ENCODE peak calls at places on chromosomes 16 and 17, in eight cellular contexts. One of them, this sample, is unnamed. For H4K20me1, the result is how much of the 10 kb centered on the place peaks cover.

GRCh38 chr17:29127840-29128239 is 52.4 kb downstream of the MYO18A start:
- DNase-seq in GM23338: no peak
- DNase-seq in HepG2: no peak
- DNase-seq in H1: no peak
- DNase-seq in K562: no peak
- DNase-seq in SK-N-SH: no peak
- DNase-seq in GM12878: no peak
- DNase-seq in endothelial cell of umbilical vein: no peak
- DNase-seq in this sample: no peak

GRCh38 chr16:81522141-81522701 is 77.6 kb downstream of the CMIP start:
- DNase-seq in GM23338: peak
- DNase-seq in HepG2: no peak
- DNase-seq in H1: peak
- DNase-seq in K562: peak
- DNase-seq in SK-N-SH: peak
- DNase-seq in GM12878: no peak
- DNase-seq in endothelial cell of umbilical vein: no peak
- DNase-seq in this sample: peak

GRCh38 chr17:58809564-58809936 is 53.9 kb downstream of the PPM1E start:
- DNase-seq in GM23338: no peak
- DNase-seq in HepG2: no peak
- DNase-seq in H1: no peak
- DNase-seq in K562: no peak
- DNase-seq in SK-N-SH: no peak
- DNase-seq in GM12878: no peak
- DNase-seq in endothelial cell of umbilical vein: no peak
- DNase-seq in this sample: no peak

GRCh38 chr16:17404903-17405691 is 65.7 kb downstream of the XYLT1 start:
- DNase-seq in GM23338: no peak
- DNase-seq in HepG2: no peak
- DNase-seq in H1: no peak
- DNase-seq in K562: no peak
- DNase-seq in SK-N-SH: peak
- DNase-seq in GM12878: no peak
- DNase-seq in endothelial cell of umbilical vein: no peak
- DNase-seq in this sample: no peak

GRCh38 chr16:2043980-2044451 is 3.6 kb downstream of the NTHL1 start:
- DNase-seq in GM23338: no peak
- DNase-seq in HepG2: no peak
- DNase-seq in H1: no peak
- DNase-seq in K562: no peak
- DNase-seq in SK-N-SH: no peak
- DNase-seq in GM12878: no peak
- DNase-seq in endothelial cell of umbilical vein: peak
- DNase-seq in this sample: no peak

GRCh38 chr16:74651841-74652240 is 14.8 kb downstream of the RFWD3 start:
- DNase-seq in GM23338: no peak
- DNase-seq in HepG2: no peak
- DNase-seq in H1: no peak
- DNase-seq in K562: no peak
- DNase-seq in SK-N-SH: no peak
- DNase-seq in GM12878: no peak
- DNase-seq in endothelial cell of umbilical vein: no peak
- DNase-seq in this sample: no peak

GRCh38 chr17:37430051-37430591 is 23.4 kb downstream of the TADA2A start:
- DNase-seq in GM23338: no peak
- DNase-seq in HepG2: no peak
- DNase-seq in H1: no peak
- DNase-seq in K562: peak
- DNase-seq in SK-N-SH: no peak
- DNase-seq in GM12878: no peak
- DNase-seq in endothelial cell of umbilical vein: no peak
- DNase-seq in this sample: no peak

GRCh38 chr17:44976198-44976597 is 8.1 kb upstream of the C1QL1 start:
- DNase-seq in GM23338: no peak
- DNase-seq in HepG2: no peak
- DNase-seq in H1: no peak
- DNase-seq in K562: peak
- DNase-seq in SK-N-SH: no peak
- DNase-seq in GM12878: no peak
- DNase-seq in endothelial cell of umbilical vein: no peak
- DNase-seq in this sample: no peak

DNA sequence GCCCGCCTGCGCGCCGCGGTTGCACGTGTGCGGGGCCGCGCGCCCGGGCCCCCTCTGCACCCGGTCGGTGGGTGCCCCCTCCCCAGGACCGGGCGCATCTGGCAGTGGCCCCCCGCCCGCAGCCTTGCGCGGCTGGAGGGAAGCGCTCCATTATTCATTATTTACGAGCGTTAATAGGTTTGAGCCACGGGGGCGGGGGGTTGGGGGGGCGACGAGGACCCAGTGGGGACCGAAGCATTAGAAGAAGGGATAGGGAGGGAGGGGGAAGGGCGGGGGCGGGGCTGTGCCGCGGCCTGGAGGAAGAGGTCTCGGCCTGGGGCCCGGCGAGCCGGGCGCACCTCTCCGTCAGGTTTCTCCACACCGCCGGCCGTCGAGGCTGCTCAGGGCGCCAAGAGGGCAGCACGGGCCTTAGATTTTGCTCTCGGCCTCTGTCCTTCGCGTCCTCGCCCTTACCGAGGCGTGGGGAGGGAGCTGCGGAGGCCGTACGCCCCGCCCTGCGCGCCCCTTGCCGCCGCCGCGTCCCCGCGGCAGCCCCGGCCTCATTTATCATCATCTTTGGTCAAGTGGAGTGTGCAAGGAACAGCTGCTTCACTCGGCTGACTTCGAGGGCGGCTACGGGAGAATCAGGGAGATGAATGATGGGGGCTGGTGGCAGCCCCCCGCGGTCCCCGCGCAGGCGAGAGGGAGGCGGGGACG is 54.2 kb downstream of the SREBF1 start:
- DNase-seq in GM23338: peak
- DNase-seq in HepG2: no peak
- DNase-seq in H1: peak
- DNase-seq in K562: peak
- DNase-seq in SK-N-SH: peak
- DNase-seq in GM12878: no peak
- DNase-seq in endothelial cell of umbilical vein: no peak
- DNase-seq in this sample: no peak
- H4K20me1 ChIP-seq in GM23338: under half
- H4K20me1 ChIP-seq in HepG2: under half
- H4K20me1 ChIP-seq in H1: under half
- H4K20me1 ChIP-seq in K562: under half
- H4K20me1 ChIP-seq in SK-N-SH: half or more
- H4K20me1 ChIP-seq in GM12878: under half
- H4K20me1 ChIP-seq in endothelial cell of umbilical vein: under half
- H4K20me1 ChIP-seq in this sample: under half

DNA sequence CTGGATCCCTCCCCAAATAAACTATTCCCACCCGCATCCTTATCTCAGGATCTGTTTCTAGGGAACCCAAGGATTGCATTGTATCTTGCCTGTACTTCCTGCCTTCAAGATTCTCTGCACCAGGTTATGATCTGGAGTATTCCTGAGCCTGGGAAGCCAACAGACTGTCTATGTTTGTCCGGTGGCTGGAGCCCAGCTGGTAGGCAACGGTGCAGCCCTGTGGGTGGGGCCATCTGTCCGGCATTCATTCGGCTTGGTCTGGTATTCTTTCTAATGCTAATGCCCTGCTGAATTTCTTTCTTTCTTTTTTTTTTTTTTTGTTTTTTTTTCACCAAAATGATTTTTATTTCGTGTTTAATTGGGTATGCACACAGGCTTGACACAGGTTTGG is 20.7 kb upstream of the TVP23A start:
- DNase-seq in GM23338: no peak
- DNase-seq in HepG2: no peak
- DNase-seq in H1: no peak
- DNase-seq in K562: no peak
- DNase-seq in SK-N-SH: no peak
- DNase-seq in GM12878: no peak
- DNase-seq in endothelial cell of umbilical vein: no peak
- DNase-seq in this sample: no peak
- TF ChIP-seq POLR2AphosphoS5 in GM23338: no peak
- TF ChIP-seq POLR2AphosphoS5 in HepG2: no peak
- TF ChIP-seq POLR2AphosphoS5 in H1: no peak
- TF ChIP-seq POLR2AphosphoS5 in K562: no peak
- TF ChIP-seq POLR2AphosphoS5 in SK-N-SH: no peak
- TF ChIP-seq POLR2AphosphoS5 in GM12878: no peak
- TF ChIP-seq POLR2AphosphoS5 in endothelial cell of umbilical vein: no peak
- TF ChIP-seq POLR2AphosphoS5 in this sample: no peak

GRCh38 chr17:62937636-62938035 is 28.4 kb upstream of the TANC2 start:
- DNase-seq in GM23338: no peak
- DNase-seq in HepG2: no peak
- DNase-seq in H1: no peak
- DNase-seq in K562: no peak
- DNase-seq in SK-N-SH: no peak
- DNase-seq in GM12878: no peak
- DNase-seq in endothelial cell of umbilical vein: no peak
- DNase-seq in this sample: no peak

GRCh38 chr17:62933986-62934385 is 32.0 kb upstream of the TANC2 start:
- DNase-seq in GM23338: no peak
- DNase-seq in HepG2: no peak
- DNase-seq in H1: no peak
- DNase-seq in K562: no peak
- DNase-seq in SK-N-SH: no peak
- DNase-seq in GM12878: no peak
- DNase-seq in endothelial cell of umbilical vein: no peak
- DNase-seq in this sample: no peak

GRCh38 chr17:62941358-62941991 is 24.6 kb upstream of the TANC2 start:
- DNase-seq in GM23338: no peak
- DNase-seq in HepG2: no peak
- DNase-seq in H1: no peak
- DNase-seq in K562: no peak
- DNase-seq in SK-N-SH: no peak
- DNase-seq in GM12878: no peak
- DNase-seq in endothelial cell of umbilical vein: no peak
- DNase-seq in this sample: no peak

GRCh38 chr17:62931101-62931500 is 34.9 kb upstream of the TANC2 start:
- DNase-seq in GM23338: no peak
- DNase-seq in HepG2: no peak
- DNase-seq in H1: no peak
- DNase-seq in K562: no peak
- DNase-seq in SK-N-SH: no peak
- DNase-seq in GM12878: no peak
- DNase-seq in endothelial cell of umbilical vein: no peak
- DNase-seq in this sample: no peak

DNA sequence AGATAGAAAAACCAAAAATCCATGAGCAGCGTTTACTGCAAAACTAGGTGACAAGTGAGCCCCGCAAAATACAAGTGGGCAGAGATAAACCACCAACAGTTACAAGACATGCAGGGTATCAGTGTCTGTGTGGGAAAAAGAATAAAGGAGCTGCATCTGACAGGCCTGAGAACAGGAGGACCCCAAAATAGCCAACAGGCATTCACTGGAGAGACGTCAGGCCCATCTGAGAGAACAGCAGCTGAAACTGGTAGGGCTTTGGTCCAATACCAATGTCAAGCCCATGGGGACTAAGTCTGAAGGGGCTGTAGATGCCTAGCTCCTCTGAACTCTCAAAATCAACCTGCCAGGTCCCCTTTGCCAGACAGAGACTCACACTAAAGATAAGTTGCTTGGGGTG is 30.6 kb upstream of the TANC2 start:
- DNase-seq in GM23338: no peak
- DNase-seq in HepG2: no peak
- DNase-seq in H1: no peak
- DNase-seq in K562: no peak
- DNase-seq in SK-N-SH: no peak
- DNase-seq in GM12878: no peak
- DNase-seq in endothelial cell of umbilical vein: no peak
- DNase-seq in this sample: no peak
- H4K20me1 ChIP-seq in GM23338: under half
- H4K20me1 ChIP-seq in HepG2: under half
- H4K20me1 ChIP-seq in H1: under half
- H4K20me1 ChIP-seq in K562: under half
- H4K20me1 ChIP-seq in SK-N-SH: under half
- H4K20me1 ChIP-seq in GM12878: under half
- H4K20me1 ChIP-seq in endothelial cell of umbilical vein: under half
- H4K20me1 ChIP-seq in this sample: under half

GRCh38 chr16:57306676-57307341 is 22.3 kb upstream of the PLLP start:
- DNase-seq in GM23338: no peak
- DNase-seq in HepG2: no peak
- DNase-seq in H1: no peak
- DNase-seq in K562: no peak
- DNase-seq in SK-N-SH: no peak
- DNase-seq in GM12878: no peak
- DNase-seq in endothelial cell of umbilical vein: no peak
- DNase-seq in this sample: no peak

GRCh38 chr16:57305159-57305811 is 20.8 kb upstream of the PLLP start:
- DNase-seq in GM23338: no peak
- DNase-seq in HepG2: peak
- DNase-seq in H1: no peak
- DNase-seq in K562: no peak
- DNase-seq in SK-N-SH: no peak
- DNase-seq in GM12878: no peak
- DNase-seq in endothelial cell of umbilical vein: no peak
- DNase-seq in this sample: no peak

GRCh38 chr16:57303021-57303909 is 18.8 kb upstream of the PLLP start:
- DNase-seq in GM23338: no peak
- DNase-seq in HepG2: no peak
- DNase-seq in H1: no peak
- DNase-seq in K562: no peak
- DNase-seq in SK-N-SH: no peak
- DNase-seq in GM12878: no peak
- DNase-seq in endothelial cell of umbilical vein: no peak
- DNase-seq in this sample: no peak

GRCh38 chr16:57303910-57304168 is 19.4 kb upstream of the PLLP start:
- DNase-seq in GM23338: no peak
- DNase-seq in HepG2: no peak
- DNase-seq in H1: no peak
- DNase-seq in K562: no peak
- DNase-seq in SK-N-SH: no peak
- DNase-seq in GM12878: no peak
- DNase-seq in endothelial cell of umbilical vein: no peak
- DNase-seq in this sample: no peak

DNA sequence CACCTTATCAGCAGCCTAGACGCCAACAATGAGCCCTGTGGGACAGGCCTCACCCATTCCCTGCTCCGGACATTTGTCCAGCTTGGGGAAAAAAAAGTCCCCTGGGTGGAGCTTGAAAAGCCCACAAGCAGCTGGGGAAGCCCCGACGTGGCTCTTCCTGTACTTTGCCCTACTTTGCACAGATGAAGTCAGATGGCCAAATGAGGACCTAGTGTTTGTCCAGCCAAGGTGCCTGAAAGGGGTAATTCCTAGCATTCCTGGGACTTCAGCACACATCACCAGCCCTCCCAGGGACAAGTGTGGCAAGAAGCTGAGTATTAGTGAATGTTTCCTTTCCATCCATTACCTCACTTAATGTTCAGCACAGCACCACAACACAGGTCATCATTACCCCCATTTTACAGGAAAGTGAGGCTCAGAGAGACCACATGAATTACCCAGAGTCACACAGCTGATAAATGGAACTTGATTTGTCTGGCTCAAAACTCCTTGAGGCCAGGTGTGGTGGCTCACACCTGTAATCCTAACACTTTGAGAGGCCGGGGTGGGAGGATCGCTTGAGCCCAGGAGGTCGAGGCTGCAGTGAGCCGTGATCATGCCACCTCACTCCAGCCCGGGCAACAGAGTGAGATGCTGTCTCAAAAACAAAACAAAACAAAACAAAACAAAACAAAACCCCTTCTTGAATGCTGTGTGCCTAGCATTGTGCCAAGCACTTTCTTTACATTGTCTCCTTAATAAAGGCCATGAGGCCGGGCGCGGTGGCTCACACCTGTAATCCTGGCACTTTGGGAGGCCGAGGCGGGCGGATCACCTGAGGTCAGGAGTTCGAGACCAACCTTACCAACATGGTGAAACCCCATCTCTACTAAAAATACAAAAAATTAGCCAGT is 19.9 kb upstream of the PLLP start:
- DNase-seq in GM23338: no peak
- DNase-seq in HepG2: peak
- DNase-seq in H1: no peak
- DNase-seq in K562: no peak
- DNase-seq in SK-N-SH: no peak
- DNase-seq in GM12878: peak
- DNase-seq in endothelial cell of umbilical vein: peak
- DNase-seq in this sample: no peak
- TF ChIP-seq POLR2AphosphoS5 in GM23338: no peak
- TF ChIP-seq POLR2AphosphoS5 in HepG2: no peak
- TF ChIP-seq POLR2AphosphoS5 in H1: no peak
- TF ChIP-seq POLR2AphosphoS5 in K562: no peak
- TF ChIP-seq POLR2AphosphoS5 in SK-N-SH: no peak
- TF ChIP-seq POLR2AphosphoS5 in GM12878: no peak
- TF ChIP-seq POLR2AphosphoS5 in endothelial cell of umbilical vein: no peak
- TF ChIP-seq POLR2AphosphoS5 in this sample: no peak

This sample was measured in HCT116.